ENCODE peak calls at places on chromosomes 2 and 18, in four cellular contexts. One of them, this sample, is unnamed.

GRCh38 chr2:214737188-214737587 is 72.3 kb downstream of the BARD1 start:
- ATAC-seq in CD4-positive, alpha-beta T cell: no peak
- ATAC-seq in CD8-positive, alpha-beta T cell: no peak
- ATAC-seq in activated T-cell treated with anti-CD3 and anti-CD28 coated beads, Interleukin-2, amount 50 U/mL, for 4 hours: no peak
- ATAC-seq in this sample: peak; percentile 91

GRCh38 chr2:120014231-120014990 is 1.5 kb downstream of the EPB41L5 start:
- ATAC-seq in CD4-positive, alpha-beta T cell: no peak
- ATAC-seq in CD8-positive, alpha-beta T cell: no peak
- ATAC-seq in activated T-cell treated with anti-CD3 and anti-CD28 coated beads, Interleukin-2, amount 50 U/mL, for 4 hours: no peak
- ATAC-seq in this sample: no peak

GRCh38 chr2:95165030-95165370 is 609 bp upstream of the ZNF2 start:
- ATAC-seq in activated T-cell treated with anti-CD3 and anti-CD28 coated beads, Interleukin-2, amount 50 U/mL, for 4 hours: peak; percentile 18
- ATAC-seq in CD8-positive, alpha-beta T cell: peak; percentile 7
- ATAC-seq in CD4-positive, alpha-beta T cell: peak; percentile 18
- ATAC-seq in this sample: peak; percentile 15

GRCh38 chr2:99806758-99807157 is 316.9 kb upstream of the REV1 start:
- ATAC-seq in CD8-positive, alpha-beta T cell: no peak
- ATAC-seq in CD4-positive, alpha-beta T cell: no peak
- ATAC-seq in activated T-cell treated with anti-CD3 and anti-CD28 coated beads, Interleukin-2, amount 50 U/mL, for 4 hours: no peak
- ATAC-seq in this sample: no peak

GRCh38 chr2:204738721-204739120 is 193.4 kb downstream of the PARD3B start:
- ATAC-seq in CD4-positive, alpha-beta T cell: no peak
- ATAC-seq in CD8-positive, alpha-beta T cell: no peak
- ATAC-seq in activated T-cell treated with anti-CD3 and anti-CD28 coated beads, Interleukin-2, amount 50 U/mL, for 4 hours: no peak
- ATAC-seq in this sample: no peak

GRCh38 chr18:56066524-56067215 is 478.7 kb upstream of the TCF4 start:
- ATAC-seq in CD8-positive, alpha-beta T cell: no peak
- ATAC-seq in CD4-positive, alpha-beta T cell: no peak
- ATAC-seq in activated T-cell treated with anti-CD3 and anti-CD28 coated beads, Interleukin-2, amount 50 U/mL, for 4 hours: no peak
- ATAC-seq in this sample: no peak

GRCh38 chr2:218130373-218130772 is 4.5 kb downstream of the CXCR2 start:
- ATAC-seq in activated T-cell treated with anti-CD3 and anti-CD28 coated beads, Interleukin-2, amount 50 U/mL, for 4 hours: no peak
- ATAC-seq in CD4-positive, alpha-beta T cell: no peak
- ATAC-seq in CD8-positive, alpha-beta T cell: no peak
- ATAC-seq in this sample: no peak

GRCh38 chr2:28232267-28232666 is 160.4 kb upstream of the FOSL2 start:
- ATAC-seq in CD8-positive, alpha-beta T cell: no peak
- ATAC-seq in activated T-cell treated with anti-CD3 and anti-CD28 coated beads, Interleukin-2, amount 50 U/mL, for 4 hours: no peak
- ATAC-seq in CD4-positive, alpha-beta T cell: no peak
- ATAC-seq in this sample: no peak

GRCh38 chr2:159807183-159808037 is 9.4 kb upstream of the CD302 start:
- ATAC-seq in CD4-positive, alpha-beta T cell: no peak
- ATAC-seq in CD8-positive, alpha-beta T cell: no peak
- ATAC-seq in activated T-cell treated with anti-CD3 and anti-CD28 coated beads, Interleukin-2, amount 50 U/mL, for 4 hours: no peak
- ATAC-seq in this sample: no peak

GRCh38 chr2:124566518-124566970 is 541.5 kb downstream of the CNTNAP5 start:
- ATAC-seq in CD8-positive, alpha-beta T cell: no peak
- ATAC-seq in CD4-positive, alpha-beta T cell: no peak
- ATAC-seq in activated T-cell treated with anti-CD3 and anti-CD28 coated beads, Interleukin-2, amount 50 U/mL, for 4 hours: no peak
- ATAC-seq in this sample: no peak

GRCh38 chr18:27240383-27240782 is 55.3 kb upstream of the CHST9 start:
- ATAC-seq in CD8-positive, alpha-beta T cell: no peak
- ATAC-seq in activated T-cell treated with anti-CD3 and anti-CD28 coated beads, Interleukin-2, amount 50 U/mL, for 4 hours: no peak
- ATAC-seq in CD4-positive, alpha-beta T cell: no peak
- ATAC-seq in this sample: no peak

GRCh38 chr2:21395366-21395765 is 271.6 kb downstream of the TDRD15 start:
- ATAC-seq in activated T-cell treated with anti-CD3 and anti-CD28 coated beads, Interleukin-2, amount 50 U/mL, for 4 hours: no peak
- ATAC-seq in CD8-positive, alpha-beta T cell: no peak
- ATAC-seq in CD4-positive, alpha-beta T cell: no peak
- ATAC-seq in this sample: no peak

GRCh38 chr2:119464977-119465376 is 33.3 kb downstream of the TMEM37 start:
- ATAC-seq in CD8-positive, alpha-beta T cell: no peak
- ATAC-seq in CD4-positive, alpha-beta T cell: no peak
- ATAC-seq in activated T-cell treated with anti-CD3 and anti-CD28 coated beads, Interleukin-2, amount 50 U/mL, for 4 hours: no peak
- ATAC-seq in this sample: no peak

GRCh38 chr2:65367517-65367916 is 64.9 kb downstream of the SPRED2 start:
- ATAC-seq in CD4-positive, alpha-beta T cell: no peak
- ATAC-seq in CD8-positive, alpha-beta T cell: no peak
- ATAC-seq in activated T-cell treated with anti-CD3 and anti-CD28 coated beads, Interleukin-2, amount 50 U/mL, for 4 hours: no peak
- ATAC-seq in this sample: no peak

GRCh38 chr2:216205486-216205885 is 96.3 kb downstream of the XRCC5 start:
- ATAC-seq in activated T-cell treated with anti-CD3 and anti-CD28 coated beads, Interleukin-2, amount 50 U/mL, for 4 hours: no peak
- ATAC-seq in CD4-positive, alpha-beta T cell: no peak
- ATAC-seq in CD8-positive, alpha-beta T cell: no peak
- ATAC-seq in this sample: no peak

GRCh38 chr2:28369355-28369754 is 23.3 kb upstream of the FOSL2 start:
- ATAC-seq in CD8-positive, alpha-beta T cell: no peak
- ATAC-seq in activated T-cell treated with anti-CD3 and anti-CD28 coated beads, Interleukin-2, amount 50 U/mL, for 4 hours: no peak
- ATAC-seq in CD4-positive, alpha-beta T cell: no peak
- ATAC-seq in this sample: no peak

GRCh38 chr2:98478861-98479770 is 34.5 kb downstream of the INPP4A start:
- ATAC-seq in activated T-cell treated with anti-CD3 and anti-CD28 coated beads, Interleukin-2, amount 50 U/mL, for 4 hours: peak; percentile 6
- ATAC-seq in CD8-positive, alpha-beta T cell: peak; percentile 33
- ATAC-seq in CD4-positive, alpha-beta T cell: peak; percentile 43
- ATAC-seq in this sample: peak; percentile 27

GRCh38 chr2:44651974-44652373 is 289.5 kb upstream of the SIX3 start:
- ATAC-seq in CD8-positive, alpha-beta T cell: no peak
- ATAC-seq in CD4-positive, alpha-beta T cell: no peak
- ATAC-seq in activated T-cell treated with anti-CD3 and anti-CD28 coated beads, Interleukin-2, amount 50 U/mL, for 4 hours: no peak
- ATAC-seq in this sample: no peak

GRCh38 chr18:2164644-2165287 is 406.5 kb downstream of the METTL4 start:
- ATAC-seq in CD4-positive, alpha-beta T cell: no peak
- ATAC-seq in CD8-positive, alpha-beta T cell: no peak
- ATAC-seq in activated T-cell treated with anti-CD3 and anti-CD28 coated beads, Interleukin-2, amount 50 U/mL, for 4 hours: no peak
- ATAC-seq in this sample: no peak

GRCh38 chr2:12261993-12262680 is 454.6 kb upstream of the TRIB2 start:
- ATAC-seq in CD4-positive, alpha-beta T cell: no peak
- ATAC-seq in activated T-cell treated with anti-CD3 and anti-CD28 coated beads, Interleukin-2, amount 50 U/mL, for 4 hours: no peak
- ATAC-seq in CD8-positive, alpha-beta T cell: no peak
- ATAC-seq in this sample: no peak

GRCh38 chr2:85976106-85976920 is 87.5 kb upstream of the ST3GAL5 start:
- ATAC-seq in CD4-positive, alpha-beta T cell: no peak
- ATAC-seq in activated T-cell treated with anti-CD3 and anti-CD28 coated beads, Interleukin-2, amount 50 U/mL, for 4 hours: no peak
- ATAC-seq in CD8-positive, alpha-beta T cell: no peak
- ATAC-seq in this sample: no peak

GRCh38 chr2:157168501-157168900 is 89.0 kb upstream of the GALNT5 start:
- ATAC-seq in activated T-cell treated with anti-CD3 and anti-CD28 coated beads, Interleukin-2, amount 50 U/mL, for 4 hours: no peak
- ATAC-seq in CD8-positive, alpha-beta T cell: no peak
- ATAC-seq in CD4-positive, alpha-beta T cell: no peak
- ATAC-seq in this sample: no peak

GRCh38 chr2:18837233-18837632 is 247.9 kb upstream of the NT5C1B start:
- ATAC-seq in CD8-positive, alpha-beta T cell: no peak
- ATAC-seq in activated T-cell treated with anti-CD3 and anti-CD28 coated beads, Interleukin-2, amount 50 U/mL, for 4 hours: no peak
- ATAC-seq in CD4-positive, alpha-beta T cell: no peak
- ATAC-seq in this sample: no peak

GRCh38 chr2:174485763-174486613 is 841 bp downstream of the GPR155 start:
- ATAC-seq in CD8-positive, alpha-beta T cell: peak; percentile 26
- ATAC-seq in activated T-cell treated with anti-CD3 and anti-CD28 coated beads, Interleukin-2, amount 50 U/mL, for 4 hours: peak; percentile 25
- ATAC-seq in CD4-positive, alpha-beta T cell: peak; percentile 24
- ATAC-seq in this sample: peak; percentile 35